ENCODE peak calls at places on chromosomes 16 and 17, in nine cellular contexts. T is AG04449; Q is HT1080; Y is stimulated activated CD4-positive, alpha-beta T cell treated with anti-CD3 and anti-CD28 coated beads, TNF-alpha, amount 100 ng/mL, for 48 hours; L is stimulated activated CD8-positive, alpha-beta memory T cell treated with anti-CD3 and anti-CD28 coated beads, Interleukin-7, amount 100 ng/mL, for 24 hours; X is NCI-H460; C is stomach; H is AG04450; B is HEK293T. S is an unnamed sample.

GRCh38 chr16:4115941-4116327 is 308 bp downstream of the ADCY9 start:
- DNase-seq in Y (no peak), C (no peak), X (no peak), T (no peak), H (no peak), Q (no peak), L (no peak), B (no peak), S (no peak)

GRCh38 chr17:7220593-7221280 is 999 bp downstream of the ACADVL start:
- DNase-seq in T (no peak), Q (peak), Y (no peak), X (peak), C (peak), B (peak), L (no peak), H (no peak), S (no peak)

GRCh38 chr17:8991514-8992285 is 26.2 kb upstream of the PIK3R5 start:
- DNase-seq in C (peak), L (peak), X (peak), Q (peak), T (no peak), Y (peak), H (peak), B (peak), S (peak)

GRCh38 chr16:424623-425081 is 797 bp upstream of the RAB11FIP3 start:
- DNase-seq in B (no peak), L (no peak), Y (no peak), X (peak), T (no peak), C (peak), H (no peak), Q (peak), S (no peak)

GRCh38 chr16:27208081-27208692 is 4.9 kb downstream of the KDM8 start:
- DNase-seq in X (no peak), B (no peak), H (no peak), C (no peak), L (no peak), Y (no peak), T (no peak), Q (no peak), S (no peak)

GRCh38 chr17:45131616-45132301 is 556 bp downstream of the PLCD3 start:
- DNase-seq in C (peak), B (peak), T (no peak), X (no peak), H (no peak), L (no peak), Y (no peak), Q (no peak), S (peak)

GRCh38 chr16:81315271-81316175 is 761 bp downstream of the GAN start:
- DNase-seq in C (peak), B (peak), T (no peak), Q (peak), H (no peak), X (peak), L (peak), Y (no peak), S (peak)

GRCh38 chr17:35982409-35983191 is 1.3 kb upstream of the CCL16 start:
- DNase-seq in B (no peak), H (no peak), C (no peak), Q (no peak), T (no peak), L (no peak), Y (no peak), X (no peak), S (no peak)

GRCh38 chr17:4968916-4969550 is 1.4 kb upstream of the SPAG7 start:
- DNase-seq in Y (no peak), X (peak), T (peak), Q (peak), H (peak), B (no peak), L (no peak), C (no peak), S (no peak)

GRCh38 chr16:10465821-10466220 is 80.0 kb downstream of the ATF7IP2 start:
- DNase-seq in H (no peak), Y (no peak), X (no peak), L (no peak), Q (no peak), C (no peak), B (no peak), T (no peak), S (no peak)

GRCh38 chr17:20103454-20104448 is 94.6 kb downstream of the SPECC1 start:
- DNase-seq in T (no peak), C (no peak), L (no peak), B (no peak), Y (no peak), H (no peak), Q (no peak), X (peak), S (no peak)